ENCODE peak calls at places on chromosomes 7 and 10, in six cellular contexts. One of them, this sample, is unnamed.

GRCh38 chr10:11823989-11824346 is 812 bp downstream of the PROSER2 start:
- DNase-seq in hepatocyte: no peak
- DNase-seq in activated effector memory CD4-positive, alpha-beta T cell treated with anti-CD3 and anti-CD28 coated beads, Interleukin-2, amount 50 U/mL, for 16 hours: no peak
- DNase-seq in SK-MEL-5: no peak
- DNase-seq in head of caudate nucleus: no peak
- DNase-seq in stimulated activated CD8-positive, alpha-beta memory T cell treated with anti-CD3 and anti-CD28 coated beads, Interleukin-4, amount 100 ng/mL, for 24 hours: no peak
- DNase-seq in this sample: no peak

GRCh38 chr7:115124409-115124939 is 202.6 kb downstream of the MDFIC start:
- DNase-seq in stimulated activated CD8-positive, alpha-beta memory T cell treated with anti-CD3 and anti-CD28 coated beads, Interleukin-4, amount 100 ng/mL, for 24 hours: no peak
- DNase-seq in head of caudate nucleus: no peak
- DNase-seq in activated effector memory CD4-positive, alpha-beta T cell treated with anti-CD3 and anti-CD28 coated beads, Interleukin-2, amount 50 U/mL, for 16 hours: no peak
- DNase-seq in SK-MEL-5: no peak
- DNase-seq in hepatocyte: no peak
- DNase-seq in this sample: no peak

GRCh38 chr7:101728888-101729883 is 88.2 kb upstream of the CUX1 start:
- DNase-seq in SK-MEL-5: peak; percentile 56
- DNase-seq in head of caudate nucleus: no peak
- DNase-seq in activated effector memory CD4-positive, alpha-beta T cell treated with anti-CD3 and anti-CD28 coated beads, Interleukin-2, amount 50 U/mL, for 16 hours: no peak
- DNase-seq in hepatocyte: peak; percentile 91
- DNase-seq in stimulated activated CD8-positive, alpha-beta memory T cell treated with anti-CD3 and anti-CD28 coated beads, Interleukin-4, amount 100 ng/mL, for 24 hours: no peak
- DNase-seq in this sample: no peak

GRCh38 chr7:37921340-37921805 is 933 bp downstream of the EPDR1 start:
- DNase-seq in hepatocyte: peak; percentile 50
- DNase-seq in stimulated activated CD8-positive, alpha-beta memory T cell treated with anti-CD3 and anti-CD28 coated beads, Interleukin-4, amount 100 ng/mL, for 24 hours: peak; percentile 4
- DNase-seq in SK-MEL-5: peak; percentile 54
- DNase-seq in activated effector memory CD4-positive, alpha-beta T cell treated with anti-CD3 and anti-CD28 coated beads, Interleukin-2, amount 50 U/mL, for 16 hours: no peak
- DNase-seq in head of caudate nucleus: no peak
- DNase-seq in this sample: peak; percentile 20

GRCh38 chr7:18202315-18203045 is 174.8 kb upstream of the PRPS1L1 start:
- DNase-seq in head of caudate nucleus: no peak
- DNase-seq in activated effector memory CD4-positive, alpha-beta T cell treated with anti-CD3 and anti-CD28 coated beads, Interleukin-2, amount 50 U/mL, for 16 hours: no peak
- DNase-seq in SK-MEL-5: no peak
- DNase-seq in hepatocyte: no peak
- DNase-seq in stimulated activated CD8-positive, alpha-beta memory T cell treated with anti-CD3 and anti-CD28 coated beads, Interleukin-4, amount 100 ng/mL, for 24 hours: no peak
- DNase-seq in this sample: no peak

GRCh38 chr7:56099653-56100052 is 6.6 kb downstream of the CHCHD2 start:
- DNase-seq in activated effector memory CD4-positive, alpha-beta T cell treated with anti-CD3 and anti-CD28 coated beads, Interleukin-2, amount 50 U/mL, for 16 hours: no peak
- DNase-seq in hepatocyte: no peak
- DNase-seq in SK-MEL-5: no peak
- DNase-seq in stimulated activated CD8-positive, alpha-beta memory T cell treated with anti-CD3 and anti-CD28 coated beads, Interleukin-4, amount 100 ng/mL, for 24 hours: no peak
- DNase-seq in head of caudate nucleus: no peak
- DNase-seq in this sample: no peak

GRCh38 chr10:12308976-12309375 is 40.4 kb upstream of the CAMK1D start:
- DNase-seq in hepatocyte: no peak
- DNase-seq in stimulated activated CD8-positive, alpha-beta memory T cell treated with anti-CD3 and anti-CD28 coated beads, Interleukin-4, amount 100 ng/mL, for 24 hours: no peak
- DNase-seq in activated effector memory CD4-positive, alpha-beta T cell treated with anti-CD3 and anti-CD28 coated beads, Interleukin-2, amount 50 U/mL, for 16 hours: no peak
- DNase-seq in head of caudate nucleus: no peak
- DNase-seq in SK-MEL-5: no peak
- DNase-seq in this sample: no peak

GRCh38 chr7:117347962-117348672 is 25.3 kb upstream of the WNT2 start:
- DNase-seq in stimulated activated CD8-positive, alpha-beta memory T cell treated with anti-CD3 and anti-CD28 coated beads, Interleukin-4, amount 100 ng/mL, for 24 hours: no peak
- DNase-seq in head of caudate nucleus: no peak
- DNase-seq in activated effector memory CD4-positive, alpha-beta T cell treated with anti-CD3 and anti-CD28 coated beads, Interleukin-2, amount 50 U/mL, for 16 hours: no peak
- DNase-seq in SK-MEL-5: no peak
- DNase-seq in hepatocyte: no peak
- DNase-seq in this sample: no peak

GRCh38 chr7:5638994-5639393 is 142.5 kb downstream of the RNF216 start:
- DNase-seq in SK-MEL-5: no peak
- DNase-seq in hepatocyte: no peak
- DNase-seq in activated effector memory CD4-positive, alpha-beta T cell treated with anti-CD3 and anti-CD28 coated beads, Interleukin-2, amount 50 U/mL, for 16 hours: no peak
- DNase-seq in stimulated activated CD8-positive, alpha-beta memory T cell treated with anti-CD3 and anti-CD28 coated beads, Interleukin-4, amount 100 ng/mL, for 24 hours: no peak
- DNase-seq in head of caudate nucleus: no peak
- DNase-seq in this sample: no peak

GRCh38 chr10:53808677-53809076 is 992.4 kb downstream of the PCDH15 start:
- DNase-seq in hepatocyte: peak; percentile 11
- DNase-seq in stimulated activated CD8-positive, alpha-beta memory T cell treated with anti-CD3 and anti-CD28 coated beads, Interleukin-4, amount 100 ng/mL, for 24 hours: no peak
- DNase-seq in head of caudate nucleus: no peak
- DNase-seq in activated effector memory CD4-positive, alpha-beta T cell treated with anti-CD3 and anti-CD28 coated beads, Interleukin-2, amount 50 U/mL, for 16 hours: no peak
- DNase-seq in SK-MEL-5: peak; percentile 4
- DNase-seq in this sample: peak; percentile 6

GRCh38 chr7:137967143-137968018 is 34.5 kb downstream of the CREB3L2 start:
- DNase-seq in stimulated activated CD8-positive, alpha-beta memory T cell treated with anti-CD3 and anti-CD28 coated beads, Interleukin-4, amount 100 ng/mL, for 24 hours: no peak
- DNase-seq in SK-MEL-5: no peak
- DNase-seq in head of caudate nucleus: no peak
- DNase-seq in activated effector memory CD4-positive, alpha-beta T cell treated with anti-CD3 and anti-CD28 coated beads, Interleukin-2, amount 50 U/mL, for 16 hours: no peak
- DNase-seq in hepatocyte: peak; percentile 50
- DNase-seq in this sample: no peak

GRCh38 chr7:128373588-128373987 is 12.1 kb upstream of the PRRT4 start:
- DNase-seq in SK-MEL-5: no peak
- DNase-seq in head of caudate nucleus: no peak
- DNase-seq in hepatocyte: no peak
- DNase-seq in activated effector memory CD4-positive, alpha-beta T cell treated with anti-CD3 and anti-CD28 coated beads, Interleukin-2, amount 50 U/mL, for 16 hours: no peak
- DNase-seq in stimulated activated CD8-positive, alpha-beta memory T cell treated with anti-CD3 and anti-CD28 coated beads, Interleukin-4, amount 100 ng/mL, for 24 hours: no peak
- DNase-seq in this sample: no peak

GRCh38 chr7:152108359-152108758 is 82.9 kb downstream of the GALNT11 start:
- DNase-seq in stimulated activated CD8-positive, alpha-beta memory T cell treated with anti-CD3 and anti-CD28 coated beads, Interleukin-4, amount 100 ng/mL, for 24 hours: no peak
- DNase-seq in activated effector memory CD4-positive, alpha-beta T cell treated with anti-CD3 and anti-CD28 coated beads, Interleukin-2, amount 50 U/mL, for 16 hours: no peak
- DNase-seq in SK-MEL-5: no peak
- DNase-seq in head of caudate nucleus: no peak
- DNase-seq in hepatocyte: no peak
- DNase-seq in this sample: no peak

GRCh38 chr10:92593553-92594046 is 670 bp downstream of the KIF11 start:
- DNase-seq in stimulated activated CD8-positive, alpha-beta memory T cell treated with anti-CD3 and anti-CD28 coated beads, Interleukin-4, amount 100 ng/mL, for 24 hours: no peak
- DNase-seq in hepatocyte: no peak
- DNase-seq in activated effector memory CD4-positive, alpha-beta T cell treated with anti-CD3 and anti-CD28 coated beads, Interleukin-2, amount 50 U/mL, for 16 hours: no peak
- DNase-seq in SK-MEL-5: no peak
- DNase-seq in head of caudate nucleus: no peak
- DNase-seq in this sample: no peak

GRCh38 chr10:121418126-121418777 is 180.0 kb downstream of the FGFR2 start:
- DNase-seq in head of caudate nucleus: no peak
- DNase-seq in stimulated activated CD8-positive, alpha-beta memory T cell treated with anti-CD3 and anti-CD28 coated beads, Interleukin-4, amount 100 ng/mL, for 24 hours: no peak
- DNase-seq in activated effector memory CD4-positive, alpha-beta T cell treated with anti-CD3 and anti-CD28 coated beads, Interleukin-2, amount 50 U/mL, for 16 hours: no peak
- DNase-seq in SK-MEL-5: no peak
- DNase-seq in hepatocyte: peak; percentile 61
- DNase-seq in this sample: no peak

GRCh38 chr7:148916186-148916585 is 32.1 kb upstream of the EZH2 start:
- DNase-seq in SK-MEL-5: no peak
- DNase-seq in hepatocyte: no peak
- DNase-seq in activated effector memory CD4-positive, alpha-beta T cell treated with anti-CD3 and anti-CD28 coated beads, Interleukin-2, amount 50 U/mL, for 16 hours: no peak
- DNase-seq in head of caudate nucleus: no peak
- DNase-seq in stimulated activated CD8-positive, alpha-beta memory T cell treated with anti-CD3 and anti-CD28 coated beads, Interleukin-4, amount 100 ng/mL, for 24 hours: no peak
- DNase-seq in this sample: no peak

GRCh38 chr7:101167645-101168411 is 2.5 kb upstream of the VGF start:
- DNase-seq in SK-MEL-5: no peak
- DNase-seq in stimulated activated CD8-positive, alpha-beta memory T cell treated with anti-CD3 and anti-CD28 coated beads, Interleukin-4, amount 100 ng/mL, for 24 hours: no peak
- DNase-seq in head of caudate nucleus: no peak
- DNase-seq in hepatocyte: no peak
- DNase-seq in activated effector memory CD4-positive, alpha-beta T cell treated with anti-CD3 and anti-CD28 coated beads, Interleukin-2, amount 50 U/mL, for 16 hours: no peak
- DNase-seq in this sample: no peak

GRCh38 chr7:142581341-142581740 is 167.9 kb upstream of the PRSS1 start:
- DNase-seq in stimulated activated CD8-positive, alpha-beta memory T cell treated with anti-CD3 and anti-CD28 coated beads, Interleukin-4, amount 100 ng/mL, for 24 hours: no peak
- DNase-seq in hepatocyte: no peak
- DNase-seq in head of caudate nucleus: no peak
- DNase-seq in SK-MEL-5: peak; percentile 16
- DNase-seq in activated effector memory CD4-positive, alpha-beta T cell treated with anti-CD3 and anti-CD28 coated beads, Interleukin-2, amount 50 U/mL, for 16 hours: peak; percentile 62
- DNase-seq in this sample: no peak

GRCh38 chr7:28811003-28811402 is 147.1 kb downstream of the TRIL start:
- DNase-seq in SK-MEL-5: no peak
- DNase-seq in head of caudate nucleus: no peak
- DNase-seq in hepatocyte: no peak
- DNase-seq in stimulated activated CD8-positive, alpha-beta memory T cell treated with anti-CD3 and anti-CD28 coated beads, Interleukin-4, amount 100 ng/mL, for 24 hours: no peak
- DNase-seq in activated effector memory CD4-positive, alpha-beta T cell treated with anti-CD3 and anti-CD28 coated beads, Interleukin-2, amount 50 U/mL, for 16 hours: no peak
- DNase-seq in this sample: no peak

GRCh38 chr10:23399701-23400144 is 39.2 kb upstream of the OTUD1 start:
- DNase-seq in hepatocyte: peak; percentile 68
- DNase-seq in head of caudate nucleus: no peak
- DNase-seq in activated effector memory CD4-positive, alpha-beta T cell treated with anti-CD3 and anti-CD28 coated beads, Interleukin-2, amount 50 U/mL, for 16 hours: no peak
- DNase-seq in SK-MEL-5: no peak
- DNase-seq in stimulated activated CD8-positive, alpha-beta memory T cell treated with anti-CD3 and anti-CD28 coated beads, Interleukin-4, amount 100 ng/mL, for 24 hours: no peak
- DNase-seq in this sample: no peak

GRCh38 chr7:130008941-130009847 is 42.0 kb downstream of the ZC3HC1 start:
- DNase-seq in hepatocyte: peak; percentile 24
- DNase-seq in stimulated activated CD8-positive, alpha-beta memory T cell treated with anti-CD3 and anti-CD28 coated beads, Interleukin-4, amount 100 ng/mL, for 24 hours: no peak
- DNase-seq in head of caudate nucleus: no peak
- DNase-seq in activated effector memory CD4-positive, alpha-beta T cell treated with anti-CD3 and anti-CD28 coated beads, Interleukin-2, amount 50 U/mL, for 16 hours: no peak
- DNase-seq in SK-MEL-5: peak; percentile 61
- DNase-seq in this sample: no peak

GRCh38 chr10:1048349-1048731 is 579 bp downstream of the IDI1 start:
- DNase-seq in SK-MEL-5: no peak
- DNase-seq in activated effector memory CD4-positive, alpha-beta T cell treated with anti-CD3 and anti-CD28 coated beads, Interleukin-2, amount 50 U/mL, for 16 hours: no peak
- DNase-seq in stimulated activated CD8-positive, alpha-beta memory T cell treated with anti-CD3 and anti-CD28 coated beads, Interleukin-4, amount 100 ng/mL, for 24 hours: no peak
- DNase-seq in head of caudate nucleus: no peak
- DNase-seq in hepatocyte: no peak
- DNase-seq in this sample: no peak

GRCh38 chr7:15720849-15721471 is 34.5 kb upstream of the MEOX2 start:
- DNase-seq in stimulated activated CD8-positive, alpha-beta memory T cell treated with anti-CD3 and anti-CD28 coated beads, Interleukin-4, amount 100 ng/mL, for 24 hours: no peak
- DNase-seq in activated effector memory CD4-positive, alpha-beta T cell treated with anti-CD3 and anti-CD28 coated beads, Interleukin-2, amount 50 U/mL, for 16 hours: no peak
- DNase-seq in hepatocyte: peak; percentile 49
- DNase-seq in head of caudate nucleus: peak; percentile 64
- DNase-seq in SK-MEL-5: peak; percentile 67
- DNase-seq in this sample: peak; percentile 13

GRCh38 chr7:511476-512145 is 8.0 kb downstream of the PDGFA start:
- DNase-seq in activated effector memory CD4-positive, alpha-beta T cell treated with anti-CD3 and anti-CD28 coated beads, Interleukin-2, amount 50 U/mL, for 16 hours: no peak
- DNase-seq in stimulated activated CD8-positive, alpha-beta memory T cell treated with anti-CD3 and anti-CD28 coated beads, Interleukin-4, amount 100 ng/mL, for 24 hours: no peak
- DNase-seq in SK-MEL-5: no peak
- DNase-seq in hepatocyte: no peak
- DNase-seq in head of caudate nucleus: no peak
- DNase-seq in this sample: no peak

GRCh38 chr10:11468126-11468742 is 143.2 kb downstream of the USP6NL start:
- DNase-seq in head of caudate nucleus: no peak
- DNase-seq in SK-MEL-5: no peak
- DNase-seq in activated effector memory CD4-positive, alpha-beta T cell treated with anti-CD3 and anti-CD28 coated beads, Interleukin-2, amount 50 U/mL, for 16 hours: no peak
- DNase-seq in hepatocyte: no peak
- DNase-seq in stimulated activated CD8-positive, alpha-beta memory T cell treated with anti-CD3 and anti-CD28 coated beads, Interleukin-4, amount 100 ng/mL, for 24 hours: no peak
- DNase-seq in this sample: no peak

GRCh38 chr7:110922906-110923305 is 168.0 kb upstream of the LRRN3 start:
- DNase-seq in activated effector memory CD4-positive, alpha-beta T cell treated with anti-CD3 and anti-CD28 coated beads, Interleukin-2, amount 50 U/mL, for 16 hours: no peak
- DNase-seq in SK-MEL-5: no peak
- DNase-seq in hepatocyte: no peak
- DNase-seq in head of caudate nucleus: no peak
- DNase-seq in stimulated activated CD8-positive, alpha-beta memory T cell treated with anti-CD3 and anti-CD28 coated beads, Interleukin-4, amount 100 ng/mL, for 24 hours: no peak
- DNase-seq in this sample: no peak

GRCh38 chr10:97228130-97228774 is 42.5 kb upstream of the SLIT1 start:
- DNase-seq in activated effector memory CD4-positive, alpha-beta T cell treated with anti-CD3 and anti-CD28 coated beads, Interleukin-2, amount 50 U/mL, for 16 hours: no peak
- DNase-seq in stimulated activated CD8-positive, alpha-beta memory T cell treated with anti-CD3 and anti-CD28 coated beads, Interleukin-4, amount 100 ng/mL, for 24 hours: no peak
- DNase-seq in hepatocyte: no peak
- DNase-seq in head of caudate nucleus: no peak
- DNase-seq in SK-MEL-5: no peak
- DNase-seq in this sample: no peak

GRCh38 chr7:1255817-1256340 is 23.2 kb downstream of the UNCX start:
- DNase-seq in stimulated activated CD8-positive, alpha-beta memory T cell treated with anti-CD3 and anti-CD28 coated beads, Interleukin-4, amount 100 ng/mL, for 24 hours: no peak
- DNase-seq in activated effector memory CD4-positive, alpha-beta T cell treated with anti-CD3 and anti-CD28 coated beads, Interleukin-2, amount 50 U/mL, for 16 hours: no peak
- DNase-seq in SK-MEL-5: no peak
- DNase-seq in head of caudate nucleus: no peak
- DNase-seq in hepatocyte: no peak
- DNase-seq in this sample: no peak